ENCODE peak calls at places on chromosome 14, in nine cellular contexts. I is activated naive CD4-positive, alpha-beta T cell treated with anti-CD3 and anti-CD28 coated beads, Interleukin-2, amount 10 ng/mL, durations not matched to agents 7 days and 5 days; U is NCI-H1417; F is fibroblast of the conjunctiva; O is transverse colon; W is Karpas-422; M is hypothalamus; J is AG08396; B is GM10248. Q is an unnamed sample.
A peak's percentile ranks its signal among the peaks of the same experiment; 100 is the strongest.

GRCh38 chr14:95892142-95892541 is 15.5 kb downstream of the TUNAR start:
- DNase-seq in F (no peak), M (no peak), B (no peak), U (no peak), W (no peak), O (no peak), J (no peak), I (no peak), Q (no peak)

GRCh38 chr14:34872822-34873590 is 2.2 kb downstream of the BAZ1A start:
- DNase-seq in U (no peak), W (peak; percentile 66), F (no peak), I (no peak), B (no peak), M (no peak), O (peak; percentile 16), J (peak; percentile 56), Q (no peak)

GRCh38 chr14:93834739-93835383 is 46.6 kb upstream of the PRIMA1 start:
- DNase-seq in F (no peak), I (no peak), U (no peak), B (no peak), W (no peak), M (no peak), J (no peak), O (no peak), Q (no peak)

GRCh38 chr14:88168025-88168424 is 155.0 kb downstream of the KCNK10 start:
- DNase-seq in O (no peak), W (no peak), B (no peak), F (no peak), I (no peak), M (no peak), J (no peak), U (no peak), Q (no peak)

GRCh38 chr14:102930138-102930752 is 7.8 kb downstream of the AMN start:
- DNase-seq in M (no peak), F (no peak), O (peak; percentile 39), B (no peak), J (peak; percentile 58), U (peak; percentile 46), I (no peak), W (no peak), Q (no peak)

GRCh38 chr14:88037270-88037669 is 32.3 kb downstream of the GPR65 start:
- DNase-seq in W (no peak), O (no peak), J (no peak), F (no peak), B (no peak), I (no peak), U (no peak), M (no peak), Q (no peak)

GRCh38 chr14:105388976-105389375 is 9.4 kb upstream of the TEX22 start:
- DNase-seq in B (no peak), U (no peak), I (no peak), M (no peak), J (no peak), O (no peak), F (no peak), W (no peak), Q (no peak)

GRCh38 chr14:24368562-24369252 is 723 bp downstream of the NFATC4 start:
- DNase-seq in U (peak; percentile 83), B (peak; percentile 82), M (no peak), O (peak; percentile 45), J (peak; percentile 84), I (peak; percentile 33), W (peak; percentile 56), F (peak; percentile 81), Q (no peak)

GRCh38 chr14:33945329-33945728 is 5.5 kb downstream of the EGLN3 start:
- DNase-seq in I (no peak), U (no peak), W (no peak), J (no peak), F (no peak), O (no peak), B (no peak), M (no peak), Q (no peak)

GRCh38 chr14:75163677-75164076 is 12.7 kb downstream of the TMED10 start:
- DNase-seq in F (no peak), U (no peak), B (no peak), M (no peak), O (no peak), I (no peak), W (no peak), J (no peak), Q (no peak)

GRCh38 chr14:66121859-66122258 is 364.3 kb upstream of the CCDC196 start:
- DNase-seq in J (no peak), W (no peak), U (no peak), I (no peak), O (no peak), B (no peak), F (no peak), M (no peak), Q (no peak)

GRCh38 chr14:73721101-73721821 is 7.1 kb upstream of the PNMA1 start:
- DNase-seq in I (no peak), B (no peak), U (no peak), F (no peak), W (no peak), O (no peak), J (no peak), M (no peak), Q (no peak)

GRCh38 chr14:102668291-102668873 is 75.9 kb downstream of the RCOR1 start:
- DNase-seq in M (no peak), B (no peak), J (no peak), O (no peak), W (no peak), I (no peak), U (peak; percentile 17), F (no peak), Q (no peak)

GRCh38 chr14:54981698-54982097 is 45.2 kb downstream of the WDHD1 start:
- DNase-seq in B (no peak), W (peak; percentile 56), I (no peak), F (peak; percentile 4), U (no peak), J (no peak), M (no peak), O (no peak), Q (no peak)

GRCh38 chr14:91649930-91650329 is 82.0 kb downstream of the CATSPERB start:
- DNase-seq in F (peak; percentile 46), O (no peak), I (peak; percentile 24), J (peak; percentile 60), W (peak; percentile 68), U (no peak), M (no peak), B (peak; percentile 39), Q (no peak)

GRCh38 chr14:54127526-54127925 is 170.9 kb upstream of the BMP4 start:
- DNase-seq in J (no peak), B (no peak), F (no peak), M (no peak), U (no peak), W (no peak), O (no peak), I (no peak), Q (no peak)

GRCh38 chr14:81452766-81453165 is 52.6 kb upstream of the STON2 start:
- DNase-seq in F (no peak), M (no peak), O (no peak), U (peak; percentile 45), I (no peak), W (no peak), B (no peak), J (no peak), Q (no peak)

GRCh38 chr14:99520571-99521081 is 39.4 kb downstream of the CCNK start:
- DNase-seq in F (no peak), O (no peak), J (no peak), I (no peak), B (no peak), U (no peak), W (no peak), M (no peak), Q (no peak)

GRCh38 chr14:72598328-72598727 is 295.6 kb downstream of the DPF3 start:
- DNase-seq in I (no peak), F (no peak), O (peak; percentile 13), B (peak; percentile 46), U (no peak), W (peak; percentile 80), J (no peak), M (no peak), Q (no peak)